ENCODE peak calls at places on chromosomes 5 and 9, in four cellular contexts. R, P, N and Q are unnamed samples.
A peak's percentile ranks its signal among the peaks of the same experiment; 100 is the strongest.

GRCh38 chr5:158020555-158021418 is 161.8 kb upstream of the CLINT1 start:
- DNase-seq in R (peak; percentile 2), P (no peak), N (no peak), Q (no peak)

GRCh38 chr5:109170629-109171350 is 239.0 kb downstream of the PJA2 start:
- DNase-seq in R (no peak), P (no peak), N (no peak), Q (no peak)

GRCh38 chr9:133054966-133055365 is 6.8 kb upstream of the CEL start:
- DNase-seq in R (no peak), P (peak; percentile 8), N (peak; percentile 83), Q (no peak)

GRCh38 chr5:36899860-36900259 is 23.3 kb downstream of the NIPBL start:
- DNase-seq in R (no peak), P (no peak), N (no peak), Q (no peak)

GRCh38 chr5:137858223-137858916 is 9.3 kb upstream of the MYOT start:
- DNase-seq in R (peak; percentile 25), P (peak; percentile 67), N (no peak), Q (no peak)

GRCh38 chr5:57176350-57176857 is 2.5 kb downstream of the GPBP1 start:
- DNase-seq in R (peak; percentile 60), P (peak; percentile 89), N (no peak), Q (no peak)

GRCh38 chr9:77440057-77440456 is 208.1 kb downstream of the GNA14 start:
- DNase-seq in R (no peak), P (peak; percentile 45), N (no peak), Q (no peak)

GRCh38 chr5:129172561-129172960 is 78.0 kb downstream of the ISOC1 start:
- DNase-seq in R (peak; percentile 29), P (peak; percentile 25), N (no peak), Q (no peak)

GRCh38 chr5:164336906-164337305 is 831.5 kb downstream of the MAT2B start:
- DNase-seq in R (peak; percentile 39), P (peak; percentile 8), N (no peak), Q (no peak)

GRCh38 chr9:78713746-78714405 is 417.0 kb downstream of the PSAT1 start:
- DNase-seq in R (no peak), P (no peak), N (no peak), Q (no peak)

GRCh38 chr9:121824651-121825480 is 173.4 kb downstream of the DAB2IP start:
- DNase-seq in R (no peak), P (no peak), N (no peak), Q (no peak)

GRCh38 chr5:57232293-57233033 is 58.6 kb downstream of the GPBP1 start:
- DNase-seq in R (peak; percentile 11), P (no peak), N (no peak), Q (no peak)

GRCh38 chr5:53358794-53359193 is 121.6 kb upstream of the FST start:
- DNase-seq in R (no peak), P (no peak), N (no peak), Q (no peak)

GRCh38 chr5:68225188-68225910 is 9.8 kb downstream of the PIK3R1 start:
- DNase-seq in R (peak; percentile 90), P (peak; percentile 90), N (peak; percentile 34), Q (peak; percentile 67)

GRCh38 chr9:136725612-136726011 is 13.2 kb downstream of the DIPK1B start:
- DNase-seq in R (peak; percentile 66), P (no peak), N (no peak), Q (no peak)
- H3K36me3 ChIP-seq in R (peaks cover 27% of the 10 kb centered on the region), P (peaks cover 26% of the 10 kb centered on the region), N (peaks cover 54% of the 10 kb centered on the region), Q (peaks cover 55% of the 10 kb centered on the region)

DNA sequence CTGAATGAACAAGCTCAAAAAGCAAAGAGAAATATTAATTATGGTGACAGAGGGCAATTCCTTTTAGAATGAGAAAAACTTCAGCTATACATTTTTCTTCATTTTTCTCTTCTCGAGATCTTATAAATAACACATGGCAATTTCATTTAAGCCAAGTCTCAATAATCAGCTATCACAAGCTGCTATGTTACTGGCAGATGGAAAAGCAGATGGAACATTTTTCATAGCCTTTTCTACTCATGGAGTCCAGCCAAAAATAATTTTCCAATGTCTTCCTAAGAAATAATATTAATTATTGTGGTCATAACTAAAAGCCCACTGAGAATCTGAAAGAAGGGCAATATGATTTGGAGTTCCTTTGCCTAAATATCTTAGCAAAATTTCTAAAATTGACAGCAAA is 35.6 kb downstream of the SKIC3 start:
- DNase-seq in R (no peak), P (no peak), N (no peak), Q (no peak)
- H3K36me3 ChIP-seq in R (no peaks in the 10 kb centered on the region), P (peaks cover 5% of the 10 kb centered on the region), N (peaks cover 97% of the 10 kb centered on the region), Q (no peaks in the 10 kb centered on the region)

DNA sequence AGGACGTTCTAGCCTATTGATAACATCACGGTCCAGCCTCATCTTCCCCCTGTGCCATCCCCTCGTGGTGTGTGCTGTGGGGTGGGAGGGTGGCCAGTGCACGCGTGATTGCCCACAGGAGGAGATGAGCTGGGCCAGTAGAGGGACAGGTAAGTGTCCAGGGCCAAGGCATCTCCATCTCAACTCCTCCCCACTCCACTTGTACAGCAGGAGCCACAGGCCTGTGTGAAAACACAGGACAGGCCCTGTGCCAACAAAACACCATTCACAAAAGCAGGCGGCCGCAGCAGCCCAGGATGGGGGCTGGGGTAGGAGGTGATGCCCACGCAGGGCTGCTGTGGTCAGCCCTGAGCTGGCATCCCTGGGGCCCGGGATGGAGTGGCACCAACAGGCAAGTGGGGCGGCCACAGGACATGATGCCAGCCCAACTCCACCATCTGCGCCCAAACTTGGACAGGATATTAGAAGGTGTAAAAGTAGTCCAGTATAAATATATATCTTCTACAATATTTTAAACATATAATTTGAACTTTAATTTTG is 32.6 kb downstream of the TPPP start:
- DNase-seq in R (no peak), P (no peak), N (no peak), Q (no peak)
- H3K36me3 ChIP-seq in R (peaks cover 10% of the 10 kb centered on the region), P (no peaks in the 10 kb centered on the region), N (peaks cover 60% of the 10 kb centered on the region), Q (peaks cover 55% of the 10 kb centered on the region)

GRCh38 chr5:16666861-16667481 is 50.2 kb upstream of the RETREG1 start:
- DNase-seq in R (no peak), P (peak; percentile 48), N (peak; percentile 66), Q (peak; percentile 51)
- H3K36me3 ChIP-seq in R (peaks cover 29% of the 10 kb centered on the region), P (peaks cover 21% of the 10 kb centered on the region), N (peaks cover 9% of the 10 kb centered on the region), Q (peaks cover 38% of the 10 kb centered on the region)

GRCh38 chr5:87390075-87390474 is 22.7 kb downstream of the CCNH start:
- DNase-seq in R (no peak), P (no peak), N (no peak), Q (no peak)

GRCh38 chr5:87390576-87391199 is 22.0 kb downstream of the CCNH start:
- DNase-seq in R (no peak), P (peak; percentile 14), N (no peak), Q (no peak)

GRCh38 chr5:87389635-87390034 is 23.1 kb downstream of the CCNH start:
- DNase-seq in R (no peak), P (no peak), N (no peak), Q (no peak)

GRCh38 chr5:87385794-87386193 is 26.9 kb downstream of the CCNH start:
- DNase-seq in R (no peak), P (no peak), N (no peak), Q (no peak)

GRCh38 chr5:87388129-87388528 is 24.6 kb downstream of the CCNH start:
- DNase-seq in R (no peak), P (no peak), N (no peak), Q (no peak)
- H3K36me3 ChIP-seq in R (peaks cover 6% of the 10 kb centered on the region), P (peaks cover 8% of the 10 kb centered on the region), N (peaks cover 62% of the 10 kb centered on the region), Q (peaks cover 17% of the 10 kb centered on the region)

DNA sequence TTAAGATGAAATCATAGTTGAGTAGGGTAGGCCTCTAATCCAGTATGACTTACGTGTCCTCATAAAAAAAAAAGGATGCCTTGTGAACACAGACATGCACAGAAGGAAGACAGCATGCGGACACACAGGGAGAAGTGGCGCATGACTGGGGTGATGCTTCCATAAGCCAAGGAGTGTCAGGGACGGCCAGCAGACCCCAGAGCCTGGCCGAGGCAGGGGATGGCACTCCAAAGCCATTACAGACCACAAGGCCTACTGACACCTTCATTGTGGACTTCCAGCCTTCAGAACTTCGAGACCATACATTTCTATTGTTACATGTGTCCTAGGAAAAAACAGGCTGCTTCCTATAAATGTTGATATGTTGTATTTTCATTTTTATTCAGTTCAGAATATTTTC is 19.9 kb downstream of the EHMT1 start:
- DNase-seq in R (no peak), P (no peak), N (no peak), Q (no peak)
- H3K36me3 ChIP-seq in R (peaks cover 6% of the 10 kb centered on the region), P (no peaks in the 10 kb centered on the region), N (peaks cover 8% of the 10 kb centered on the region), Q (peaks cover 2% of the 10 kb centered on the region)

DNA sequence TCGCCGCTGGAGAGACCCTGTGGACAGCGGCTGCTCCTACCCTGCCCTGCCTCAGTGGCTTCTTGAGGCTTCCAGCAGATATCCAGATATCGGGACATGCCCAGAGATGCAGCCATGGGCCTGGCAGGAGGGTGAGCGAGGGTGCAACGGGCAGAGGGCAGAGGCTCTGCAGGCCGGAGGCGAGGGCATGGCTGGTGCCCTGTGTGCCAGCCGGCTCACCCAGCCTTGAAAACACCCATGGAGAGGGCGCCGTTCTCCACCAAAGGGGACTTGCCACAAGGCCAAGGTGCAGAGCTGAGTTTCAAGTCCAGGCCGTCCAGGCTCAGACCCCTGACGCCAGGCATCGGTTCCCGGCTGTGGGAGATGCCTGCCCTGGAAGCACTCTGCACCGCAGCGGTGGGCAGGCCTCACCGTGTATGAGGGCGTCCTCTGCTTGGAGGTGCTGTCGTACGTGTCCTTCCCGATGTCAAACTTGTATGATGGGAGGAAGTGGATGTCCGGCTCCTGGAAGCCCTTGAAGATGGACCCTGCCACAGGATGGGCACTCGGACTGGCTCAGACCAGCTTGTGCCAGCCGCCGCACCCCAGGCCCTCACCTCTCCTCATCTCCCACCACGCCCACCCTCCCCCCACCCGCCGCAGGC is 8.9 kb downstream of the INPP5E start:
- DNase-seq in R (no peak), P (no peak), N (no peak), Q (no peak)
- H3K36me3 ChIP-seq in R (peaks cover 19% of the 10 kb centered on the region), P (peaks cover 23% of the 10 kb centered on the region), N (peaks cover 63% of the 10 kb centered on the region), Q (peaks cover 54% of the 10 kb centered on the region)

DNA sequence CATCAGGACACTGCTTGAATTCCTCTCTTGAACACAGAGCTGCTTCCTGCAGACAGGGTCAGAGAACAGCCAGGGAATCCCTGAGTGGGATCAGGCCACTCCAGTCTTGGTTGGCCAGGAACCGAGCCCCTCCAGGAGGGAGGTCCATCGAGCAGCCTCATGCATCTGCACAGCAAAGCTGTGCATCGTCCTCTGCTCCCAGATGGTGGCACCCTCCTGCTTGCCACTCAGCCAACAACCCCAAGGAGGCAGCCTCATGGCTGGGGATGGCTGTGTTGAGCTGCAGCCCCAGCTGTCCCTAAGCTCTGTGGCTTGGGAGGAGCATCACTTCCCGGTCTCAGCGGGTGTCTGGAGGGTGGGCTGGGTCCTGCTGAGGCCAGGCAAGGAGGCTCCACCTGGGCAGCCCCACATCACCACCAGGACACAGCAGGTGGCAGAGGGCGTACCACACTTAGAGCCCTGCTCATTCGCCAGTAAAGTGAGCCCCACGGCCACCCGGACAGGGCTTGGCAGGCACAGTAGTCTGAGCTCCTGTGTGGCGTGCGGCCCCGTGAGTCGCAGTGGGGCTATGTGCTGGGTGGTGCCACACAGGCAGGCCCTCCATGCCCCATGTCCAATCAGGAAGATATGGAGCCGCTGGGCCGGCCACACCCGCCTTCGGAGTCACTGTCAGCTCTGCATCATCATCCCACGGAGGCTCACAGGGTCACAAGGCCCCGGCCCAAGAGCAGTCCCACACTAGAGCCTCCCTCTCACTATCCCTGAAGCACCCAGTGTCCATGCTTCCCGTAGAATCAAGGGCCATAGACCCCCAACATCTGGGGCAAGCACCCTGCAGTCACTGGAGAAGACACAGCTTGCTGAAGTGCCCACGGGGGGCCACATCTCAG is 11.9 kb downstream of the LPCAT1 start:
- DNase-seq in R (peak; percentile 52), P (peak; percentile 35), N (peak; percentile 12), Q (no peak)
- H3K36me3 ChIP-seq in R (peaks cover 2% of the 10 kb centered on the region), P (peaks cover 22% of the 10 kb centered on the region), N (peaks cover 11% of the 10 kb centered on the region), Q (peaks cover 54% of the 10 kb centered on the region)

DNA sequence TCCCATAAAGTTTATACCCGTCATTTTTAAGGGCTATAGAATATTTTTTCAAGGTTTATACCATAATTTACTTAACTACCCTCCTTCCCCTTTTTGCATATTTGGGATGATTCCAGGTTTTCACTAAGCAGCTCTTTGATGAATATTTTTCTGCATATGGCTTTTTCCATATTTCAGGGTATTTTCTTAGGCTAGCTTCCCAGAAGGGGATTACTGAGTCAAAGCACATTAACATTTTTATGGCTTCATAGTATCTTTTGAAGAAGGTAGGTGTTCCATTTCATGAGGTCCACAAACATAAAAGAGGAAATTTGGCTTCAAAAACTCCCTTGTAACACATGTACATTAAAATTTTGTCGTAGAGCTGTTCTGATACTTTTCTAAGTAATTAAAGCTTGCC is 14.6 kb upstream of the COL15A1 start:
- DNase-seq in R (no peak), P (peak; percentile 85), N (no peak), Q (no peak)
- H3K36me3 ChIP-seq in R (no peaks in the 10 kb centered on the region), P (no peaks in the 10 kb centered on the region), N (no peaks in the 10 kb centered on the region), Q (no peaks in the 10 kb centered on the region)